ENCODE peak calls at places on chromosomes 12 and 14, in five cellular contexts. H, T, M, S and F are unnamed samples.

GRCh38 chr14:104865069-104865630 is at the start of gene CEP170B:
- DNase-seq in H (no peak), T (peak; percentile 55), M (no peak), S (peak; percentile 24), F (peak; percentile 73)

GRCh38 chr14:74240794-74241610 is 1.8 kb downstream of the VSX2 start:
- DNase-seq in H (no peak), T (no peak), M (no peak), S (no peak), F (no peak)

GRCh38 chr14:78524766-78525165 is 354.6 kb downstream of the NRXN3 start:
- DNase-seq in H (no peak), T (no peak), M (no peak), S (peak; percentile 88), F (no peak)

GRCh38 chr14:93330609-93331000 is 2.2 kb downstream of the BTBD7 start:
- DNase-seq in H (no peak), T (no peak), M (no peak), S (no peak), F (no peak)

GRCh38 chr14:91284146-91284790 is 39.8 kb upstream of the GPR68 start:
- DNase-seq in H (no peak), T (no peak), M (peak; percentile 53), S (no peak), F (no peak)

GRCh38 chr14:100096656-100097055 is 31.4 kb downstream of the EVL start:
- DNase-seq in H (no peak), T (no peak), M (peak; percentile 58), S (no peak), F (no peak)

GRCh38 chr14:60656755-60657608 is 7.7 kb upstream of the SIX1 start:
- DNase-seq in H (no peak), T (peak; percentile 71), M (no peak), S (no peak), F (peak; percentile 72)

GRCh38 chr12:68957273-68957672 is 24.3 kb upstream of the CPM start:
- DNase-seq in H (no peak), T (no peak), M (no peak), S (no peak), F (no peak)

GRCh38 chr12:114916124-114916523 is 232.1 kb upstream of the TBX3 start:
- DNase-seq in H (no peak), T (no peak), M (peak; percentile 42), S (no peak), F (no peak)

GRCh38 chr12:28933864-28934527 is 215.1 kb upstream of the FAR2 start:
- DNase-seq in H (no peak), T (no peak), M (no peak), S (no peak), F (no peak)

DNA sequence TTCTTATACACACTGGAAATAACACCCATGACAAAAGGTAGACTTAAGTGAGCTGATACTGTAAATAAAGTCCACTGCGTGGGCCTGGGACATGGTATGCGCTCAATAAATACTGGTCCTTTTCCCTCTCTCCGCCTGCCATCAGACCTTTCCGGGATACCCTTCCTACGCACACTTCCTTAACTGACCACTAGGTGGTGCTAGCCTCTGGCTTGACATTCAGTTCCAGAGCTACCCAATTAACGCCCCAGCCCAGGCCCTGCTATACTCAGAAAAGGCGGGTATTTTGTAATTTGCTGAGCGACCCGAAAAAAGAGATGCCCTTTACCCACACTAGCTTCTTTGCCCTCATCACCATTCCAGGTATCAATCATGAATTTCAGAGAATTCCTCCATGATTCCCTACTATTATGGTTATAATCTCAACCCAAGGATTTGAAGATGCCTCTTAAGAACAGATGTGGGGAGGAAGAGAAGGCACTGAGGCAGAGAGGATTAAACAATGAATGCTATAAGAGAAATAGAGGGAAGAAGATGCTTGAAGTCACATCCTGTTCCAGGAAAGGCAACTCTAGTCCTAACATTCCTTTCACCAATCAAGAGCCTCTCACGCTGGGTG is 3.9 kb upstream of the LRP1 start:
- DNase-seq in H (peak; percentile 56), T (peak; percentile 63), M (peak; percentile 68), S (peak; percentile 77), F (peak; percentile 75)
- TF ChIP-seq CTCF in H (peak; percentile 94), T (peak; percentile 98), M (peak; percentile 96), S (peak; percentile 83), F (peak; percentile 86)

DNA sequence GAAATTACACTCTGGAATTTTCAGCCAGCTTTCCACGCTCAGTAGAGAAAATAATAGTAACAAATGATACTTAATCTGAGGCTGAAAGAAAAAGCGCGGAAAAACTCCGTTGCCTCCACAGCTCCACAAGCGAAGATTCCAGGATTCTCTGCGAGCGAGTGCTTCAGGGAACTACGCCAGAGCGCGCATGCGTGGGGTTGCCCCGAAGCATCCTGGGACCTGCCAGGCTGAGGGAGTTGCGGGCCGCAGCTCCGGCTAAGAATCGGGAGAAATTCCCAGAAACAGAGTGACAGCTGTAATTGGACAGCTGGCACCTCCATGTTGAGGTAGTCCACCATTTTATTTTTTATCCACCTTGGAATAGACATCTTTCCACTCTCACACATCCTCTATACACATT is 12.0 kb upstream of the TTC5 start:
- DNase-seq in H (no peak), T (no peak), M (no peak), S (no peak), F (no peak)
- H3K36me3 ChIP-seq in H (peaks cover 63% of the 10 kb centered on the region), T (peaks cover 14% of the 10 kb centered on the region), M (peaks cover 48% of the 10 kb centered on the region), S (peaks cover 74% of the 10 kb centered on the region), F (no peaks in the 10 kb centered on the region)

GRCh38 chr12:120686690-120687569 is at the start of gene MLEC:
- DNase-seq in H (peak; percentile 95), T (peak; percentile 99), M (peak; percentile 96), S (peak; percentile 98), F (peak; percentile 99)
- TF ChIP-seq CTCF in H (peak; percentile 10), T (no peak), M (peak; percentile 18), S (no peak), F (peak; percentile 11)

DNA sequence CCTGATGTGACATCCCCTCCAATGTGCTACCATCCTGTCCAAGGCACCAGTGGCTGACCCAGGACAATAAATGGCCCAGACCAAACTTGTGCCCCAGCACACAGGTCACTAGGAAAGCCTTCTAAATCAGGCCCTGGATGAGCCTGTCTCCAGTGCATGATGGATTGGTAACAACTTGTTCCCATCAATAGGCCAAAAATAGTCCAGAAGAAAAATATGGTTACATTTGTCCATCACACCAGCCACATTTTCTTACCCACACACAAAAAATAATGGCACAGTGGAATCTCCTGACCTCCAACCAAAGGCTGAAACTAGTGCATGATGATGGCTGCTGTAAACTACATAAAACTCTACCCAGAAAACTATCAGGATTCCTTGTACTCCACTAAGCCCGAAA is 228.4 kb downstream of the SPTSSA start:
- DNase-seq in H (no peak), T (no peak), M (no peak), S (no peak), F (no peak)
- H3K36me3 ChIP-seq in H (no peaks in the 10 kb centered on the region), T (no peaks in the 10 kb centered on the region), M (no peaks in the 10 kb centered on the region), S (no peaks in the 10 kb centered on the region), F (no peaks in the 10 kb centered on the region)